ENCODE peak calls at places on chromosome 19, in ten cellular contexts. A is A172; D is AG04450; T is NCI-H82; W is colonic mucosa; K is germinal center; Y is stimulated activated CD8-positive, alpha-beta memory T cell treated with anti-CD3 and anti-CD28 coated beads, Interleukin-7, amount 100 ng/mL, for 24 hours; P is Right ventricle myocardium superior; Q is hepatic stellate cell; L is mesothelial cell of epicardium. R is an unnamed sample.

GRCh38 chr19:35882074-35882832 is 13.9 kb downstream of the APLP1 start:
- DNase-seq in A (peak; percentile 64), D (peak; percentile 61), T (peak; percentile 88), W (peak; percentile 62), K (peak; percentile 69), Y (no peak), P (no peak), Q (peak; percentile 78), L (no peak), R (no peak)

GRCh38 chr19:4970558-4971423 is 1.9 kb downstream of the KDM4B start:
- DNase-seq in A (no peak), D (no peak), T (peak; percentile 42), W (peak; percentile 49), K (no peak), Y (no peak), P (peak; percentile 70), Q (no peak), L (no peak), R (no peak)

GRCh38 chr19:56933014-56933705 is 92.6 kb upstream of the PEG3 start:
- DNase-seq in A (no peak), D (no peak), T (no peak), W (no peak), K (no peak), Y (no peak), P (no peak), Q (no peak), L (no peak), R (no peak)

GRCh38 chr19:15252398-15253018 is 20.3 kb upstream of the EPHX3 start:
- DNase-seq in A (peak; percentile 39), D (no peak), T (peak; percentile 38), W (no peak), K (no peak), Y (no peak), P (no peak), Q (peak; percentile 90), L (no peak), R (no peak)

GRCh38 chr19:46639356-46640061 is 3.5 kb upstream of the GNG8 start:
- DNase-seq in A (peak; percentile 23), D (no peak), T (peak; percentile 58), W (peak; percentile 53), K (no peak), Y (no peak), P (peak; percentile 75), Q (peak; percentile 83), L (peak; percentile 69), R (no peak)

GRCh38 chr19:41808663-41809566 is 12.5 kb downstream of the CEACAM3 start:
- DNase-seq in A (no peak), D (no peak), T (no peak), W (no peak), K (no peak), Y (no peak), P (peak; percentile 65), Q (no peak), L (no peak), R (no peak)

GRCh38 chr19:30450101-30450500 is 77.9 kb downstream of the ZNF536 start:
- DNase-seq in A (no peak), D (no peak), T (peak; percentile 45), W (peak; percentile 30), K (no peak), Y (no peak), P (no peak), Q (no peak), L (no peak), R (no peak)

GRCh38 chr19:31983647-31984046 is 361.8 kb upstream of the ZNF507 start:
- DNase-seq in A (no peak), D (no peak), T (no peak), W (no peak), K (no peak), Y (no peak), P (no peak), Q (no peak), L (no peak), R (no peak)

GRCh38 chr19:55699221-55699620 is 24.2 kb downstream of the EPN1 start:
- DNase-seq in A (no peak), D (no peak), T (no peak), W (no peak), K (no peak), Y (no peak), P (no peak), Q (no peak), L (no peak), R (no peak)

GRCh38 chr19:3577741-3578344 is 5.1 kb downstream of the HMG20B start:
- DNase-seq in A (no peak), D (no peak), T (no peak), W (peak; percentile 83), K (no peak), Y (no peak), P (no peak), Q (no peak), L (no peak), R (no peak)

GRCh38 chr19:46303702-46304397 is 7.0 kb downstream of the HIF3A start:
- DNase-seq in A (no peak), D (no peak), T (no peak), W (peak; percentile 98), K (no peak), Y (no peak), P (peak; percentile 74), Q (no peak), L (peak; percentile 73), R (no peak)

GRCh38 chr19:34837262-34837661 is 64.2 kb upstream of the ZNF599 start:
- DNase-seq in A (peak; percentile 58), D (no peak), T (no peak), W (peak; percentile 68), K (no peak), Y (no peak), P (peak; percentile 81), Q (no peak), L (no peak), R (no peak)

GRCh38 chr19:43464089-43464775 is 1.2 kb downstream of the LYPD3 start:
- DNase-seq in A (no peak), D (no peak), T (peak; percentile 70), W (peak; percentile 84), K (peak; percentile 81), Y (peak; percentile 51), P (peak; percentile 89), Q (no peak), L (peak; percentile 42), R (no peak)

GRCh38 chr19:1616875-1617274 is 11.6 kb upstream of the UQCR11 start:
- DNase-seq in A (no peak), D (no peak), T (no peak), W (no peak), K (no peak), Y (no peak), P (no peak), Q (no peak), L (no peak), R (no peak)

GRCh38 chr19:6354098-6354674 is 7.1 kb upstream of the CLPP start:
- DNase-seq in A (no peak), D (no peak), T (no peak), W (no peak), K (no peak), Y (no peak), P (no peak), Q (no peak), L (no peak), R (no peak)

GRCh38 chr19:18503971-18504885 is 17.6 kb downstream of the ELL start:
- DNase-seq in A (no peak), D (no peak), T (no peak), W (peak; percentile 90), K (no peak), Y (no peak), P (no peak), Q (no peak), L (no peak), R (no peak)

GRCh38 chr19:4506449-4507149 is 11.7 kb downstream of the PLIN4 start:
- DNase-seq in A (peak; percentile 80), D (peak; percentile 8), T (no peak), W (no peak), K (no peak), Y (no peak), P (peak; percentile 30), Q (peak; percentile 71), L (no peak), R (no peak)

GRCh38 chr19:47445937-47446402 is 25.7 kb downstream of the SLC8A2 start:
- DNase-seq in A (no peak), D (no peak), T (peak; percentile 91), W (peak; percentile 27), K (peak; percentile 44), Y (peak; percentile 26), P (peak; percentile 56), Q (peak; percentile 60), L (no peak), R (no peak)

GRCh38 chr19:57103573-57104277 is 16.1 kb upstream of the USP29 start:
- DNase-seq in A (peak; percentile 58), D (no peak), T (peak; percentile 62), W (peak; percentile 51), K (peak; percentile 79), Y (peak; percentile 19), P (peak; percentile 64), Q (peak; percentile 78), L (no peak), R (no peak)

GRCh38 chr19:51549533-51550324 is 18.3 kb upstream of the SIGLEC6 start:
- DNase-seq in A (no peak), D (no peak), T (no peak), W (no peak), K (no peak), Y (no peak), P (no peak), Q (no peak), L (no peak), R (no peak)

GRCh38 chr19:9139609-9140158 is 513 bp upstream of the ZNF317 start:
- DNase-seq in A (peak; percentile 8), D (no peak), T (no peak), W (no peak), K (no peak), Y (no peak), P (no peak), Q (no peak), L (no peak), R (no peak)

GRCh38 chr19:32543107-32543900 is 37.7 kb upstream of the PDCD5 start:
- DNase-seq in A (peak; percentile 89), D (no peak), T (peak; percentile 26), W (no peak), K (no peak), Y (no peak), P (no peak), Q (no peak), L (no peak), R (peak; percentile 90)

GRCh38 chr19:34731019-34731829 is 2.8 kb upstream of the ZNF181 start:
- DNase-seq in A (no peak), D (no peak), T (no peak), W (no peak), K (no peak), Y (no peak), P (peak; percentile 41), Q (no peak), L (no peak), R (no peak)

GRCh38 chr19:36256853-36257511 is 42.1 kb downstream of the ZNF146 start:
- DNase-seq in A (no peak), D (no peak), T (no peak), W (no peak), K (no peak), Y (no peak), P (no peak), Q (no peak), L (no peak), R (no peak)

GRCh38 chr19:12828494-12828893 is 5.9 kb downstream of the RTBDN start:
- DNase-seq in A (no peak), D (no peak), T (peak; percentile 92), W (peak; percentile 63), K (peak; percentile 75), Y (no peak), P (no peak), Q (no peak), L (no peak), R (no peak)

GRCh38 chr19:44093931-44094765 is at the start of gene ZNF224:
- DNase-seq in A (peak; percentile 88), D (peak; percentile 71), T (peak; percentile 96), W (peak; percentile 96), K (peak; percentile 83), Y (peak; percentile 55), P (peak; percentile 93), Q (peak; percentile 89), L (peak; percentile 77), R (peak; percentile 65)

GRCh38 chr19:54451331-54451871 is 2.4 kb downstream of the LENG8 start:
- DNase-seq in A (peak; percentile 32), D (no peak), T (no peak), W (no peak), K (no peak), Y (no peak), P (no peak), Q (no peak), L (no peak), R (no peak)

GRCh38 chr19:37928527-37929286 is 21.7 kb downstream of the SIPA1L3 start:
- DNase-seq in A (no peak), D (no peak), T (peak; percentile 21), W (no peak), K (peak; percentile 86), Y (no peak), P (no peak), Q (no peak), L (no peak), R (no peak)

R was measured in retinal pigment epithelial cell.